ENCODE peak calls at places on chromosomes 16 and 17, in seven cellular contexts. Q is activated CD4-positive, alpha-beta T cell treated with anti-CD3 and anti-CD28 coated beads, Interleukin-2, amount 50 U/mL, for 1 hour; I is EL; G is T-helper 1 cell; N is HuH-7; Y is right cardiac atrium; P is neural progenitor cell. E is an unnamed sample.

GRCh38 chr17:28033972-28034714 is 8.3 kb upstream of the NLK start:
- DNase-seq in Q (no peak), I (peak), G (no peak), N (no peak), Y (no peak), P (no peak), E (peak)

GRCh38 chr17:14693382-14693781 is 392.5 kb downstream of the HS3ST3B1 start:
- DNase-seq in Q (no peak), I (no peak), G (no peak), N (no peak), Y (no peak), P (no peak), E (no peak)

GRCh38 chr16:10206215-10206614 is 24.0 kb upstream of the GRIN2A start:
- DNase-seq in Q (no peak), I (no peak), G (no peak), N (no peak), Y (no peak), P (no peak), E (no peak)

GRCh38 chr16:4915226-4915761 is 21.7 kb downstream of the PPL start:
- DNase-seq in Q (no peak), I (peak), G (no peak), N (no peak), Y (no peak), P (no peak), E (peak)

GRCh38 chr16:70589998-70590471 is 56.3 kb upstream of the IL34 start:
- DNase-seq in Q (no peak), I (peak), G (no peak), N (no peak), Y (peak), P (no peak), E (peak)

GRCh38 chr17:29590979-29591736 is 1.7 kb upstream of the GIT1 start:
- DNase-seq in Q (no peak), I (peak), G (no peak), N (peak), Y (peak), P (peak), E (no peak)

GRCh38 chr17:60369727-60370126 is 22.2 kb downstream of the USP32 start:
- DNase-seq in Q (no peak), I (no peak), G (no peak), N (no peak), Y (no peak), P (no peak), E (no peak)

GRCh38 chr17:51258756-51259573 is 884 bp downstream of the MBTD1 start:
- DNase-seq in Q (no peak), I (peak), G (peak), N (peak), Y (no peak), P (no peak), E (no peak)

GRCh38 chr17:41547921-41548843 is 20.1 kb upstream of the KRT19 start:
- DNase-seq in Q (no peak), I (peak), G (no peak), N (no peak), Y (peak), P (no peak), E (peak)

GRCh38 chr16:46649571-46649970 is 28.4 kb upstream of the SHCBP1 start:
- DNase-seq in Q (no peak), I (no peak), G (no peak), N (no peak), Y (peak), P (no peak), E (no peak)

GRCh38 chr17:2335726-2336214 is 487 bp downstream of the TSR1 start:
- DNase-seq in Q (no peak), I (peak), G (no peak), N (no peak), Y (no peak), P (peak), E (no peak)

GRCh38 chr16:975313-975690 is 4.5 kb upstream of the LMF1 start:
- DNase-seq in Q (no peak), I (no peak), G (no peak), N (no peak), Y (no peak), P (no peak), E (no peak)

GRCh38 chr17:18250259-18250658 is 8.3 kb downstream of the FLII start:
- DNase-seq in Q (no peak), I (no peak), G (no peak), N (no peak), Y (no peak), P (no peak), E (no peak)

GRCh38 chr16:84330685-84331050 is 36.0 kb downstream of the WFDC1 start:
- DNase-seq in Q (no peak), I (no peak), G (no peak), N (no peak), Y (no peak), P (no peak), E (no peak)

GRCh38 chr16:51151951-51152663 is 1.0 kb upstream of the SALL1 start:
- DNase-seq in Q (no peak), I (peak), G (no peak), N (peak), Y (peak), P (peak), E (no peak)

GRCh38 chr16:17068524-17068923 is 402.2 kb downstream of the XYLT1 start:
- DNase-seq in Q (no peak), I (no peak), G (no peak), N (no peak), Y (no peak), P (no peak), E (no peak)

GRCh38 chr16:25035494-25036405 is 20.6 kb upstream of the ARHGAP17 start:
- DNase-seq in Q (no peak), I (peak), G (no peak), N (no peak), Y (no peak), P (no peak), E (peak)

GRCh38 chr17:61848896-61849295 is 14.4 kb downstream of the BRIP1 start:
- DNase-seq in Q (no peak), I (no peak), G (no peak), N (no peak), Y (no peak), P (no peak), E (no peak)

GRCh38 chr17:8192070-8192815 is 2.3 kb upstream of the BORCS6 start:
- DNase-seq in Q (peak), I (peak), G (no peak), N (peak), Y (peak), P (peak), E (peak)

GRCh38 chr17:82457071-82457789 is 1.3 kb upstream of the NARF start:
- DNase-seq in Q (no peak), I (no peak), G (no peak), N (no peak), Y (no peak), P (no peak), E (no peak)

GRCh38 chr17:76968707-76969597 is 100.7 kb downstream of the MGAT5B start:
- DNase-seq in Q (peak), I (no peak), G (no peak), N (no peak), Y (peak), P (peak), E (no peak)

GRCh38 chr16:82603784-82604411 is 22.9 kb upstream of the CDH13 start:
- DNase-seq in Q (no peak), I (peak), G (no peak), N (no peak), Y (peak), P (peak), E (peak)

GRCh38 chr17:2034806-2035548 is 5.0 kb downstream of the DPH1 start:
- DNase-seq in Q (no peak), I (peak), G (no peak), N (no peak), Y (no peak), P (no peak), E (no peak)

GRCh38 chr17:70314506-70314905 is 145.2 kb downstream of the KCNJ2 start:
- DNase-seq in Q (no peak), I (peak), G (no peak), N (no peak), Y (no peak), P (no peak), E (no peak)

GRCh38 chr16:85028638-85029412 is 1.2 kb downstream of the KIAA0513 start:
- DNase-seq in Q (peak), I (peak), G (peak), N (no peak), Y (peak), P (no peak), E (no peak)

GRCh38 chr16:67028167-67028554 is 788 bp upstream of the CBFB start:
- DNase-seq in Q (no peak), I (no peak), G (no peak), N (no peak), Y (no peak), P (no peak), E (no peak)

GRCh38 chr16:75402821-75403475 is 30.4 kb downstream of the CFDP1 start:
- DNase-seq in Q (no peak), I (peak), G (no peak), N (peak), Y (no peak), P (peak), E (peak)

GRCh38 chr17:6843241-6843890 is 11.8 kb upstream of the TEKT1 start:
- DNase-seq in Q (no peak), I (peak), G (no peak), N (peak), Y (no peak), P (peak), E (no peak)

GRCh38 chr17:57862410-57862989 is 12.7 kb upstream of the MRPS23 start:
- DNase-seq in Q (no peak), I (no peak), G (no peak), N (peak), Y (no peak), P (no peak), E (no peak)

GRCh38 chr16:68406458-68407041 is 41.8 kb downstream of the SMPD3 start:
- DNase-seq in Q (no peak), I (peak), G (no peak), N (no peak), Y (no peak), P (no peak), E (peak)

GRCh38 chr17:36697907-36698526 is 96.6 kb downstream of the MRM1 start:
- DNase-seq in Q (no peak), I (no peak), G (no peak), N (peak), Y (no peak), P (peak), E (no peak)

GRCh38 chr17:76076765-76077581 is 2.0 kb upstream of the ZACN start:
- DNase-seq in Q (peak), I (no peak), G (no peak), N (no peak), Y (no peak), P (peak), E (no peak)

E was measured in brain microvascular endothelial cell.